ENCODE peak calls at places on chromosomes 4 and X, in seven cellular contexts. W is HCT116, E is AG04449, F is cardiac fibroblast, B is left ventricle myocardium inferior, X is sigmoid colon, V is type B pancreatic cell. D is an unnamed sample.

GRCh38 chrX:39755152-39756032 is 342.4 kb downstream of the BCOR start:
- DNase-seq in X (peak; percentile 96), E (peak; percentile 80), F (peak; percentile 95), V (no peak), B (peak; percentile 75), W (peak; percentile 85), D (peak; percentile 98)

GRCh38 chr4:126687655-126688358 is 945.0 kb upstream of the INTU start:
- DNase-seq in F (no peak), B (no peak), W (no peak), E (no peak), X (no peak), V (no peak), D (no peak)

GRCh38 chrX:2967998-2968909 is 38.1 kb upstream of the ARSH start:
- DNase-seq in W (no peak), X (no peak), V (no peak), E (no peak), B (no peak), F (peak; percentile 49), D (peak; percentile 79)

GRCh38 chr4:112939901-112940300 is 109.6 kb upstream of the ANK2 start:
- DNase-seq in V (no peak), X (no peak), E (no peak), F (no peak), B (no peak), W (no peak), D (no peak)

GRCh38 chrX:106707771-106708454 is 18.6 kb upstream of the RNF128 start:
- DNase-seq in X (no peak), V (no peak), F (peak; percentile 86), W (peak; percentile 79), B (no peak), E (peak; percentile 80), D (peak; percentile 90)

GRCh38 chr4:53563824-53564223 is 27.5 kb downstream of the LNX1 start:
- DNase-seq in V (no peak), W (no peak), X (no peak), F (peak; percentile 78), E (peak; percentile 83), B (no peak), D (peak; percentile 88)

GRCh38 chr4:7417639-7418038 is 17.1 kb downstream of the PSAPL1 start:
- DNase-seq in B (peak; percentile 2), W (no peak), X (peak; percentile 12), E (no peak), F (no peak), V (peak; percentile 49), D (no peak)

GRCh38 chr4:13860126-13860525 is 232.6 kb upstream of the BOD1L1 start:
- DNase-seq in B (no peak), X (no peak), E (no peak), F (no peak), V (no peak), W (no peak), D (no peak)

GRCh38 chrX:46759645-46759974 is 692 bp upstream of the SLC9A7 start:
- DNase-seq in V (no peak), W (no peak), B (no peak), X (no peak), F (peak; percentile 47), E (no peak), D (no peak)

GRCh38 chrX:28225508-28225907 is 244.3 kb upstream of the DCAF8L1 start:
- DNase-seq in E (no peak), F (peak; percentile 1), B (no peak), V (no peak), X (no peak), W (peak; percentile 0), D (no peak)

GRCh38 chr4:172073590-172073989 is 260.4 kb downstream of the GALNTL6 start:
- DNase-seq in X (no peak), B (no peak), W (no peak), E (no peak), F (no peak), V (no peak), D (no peak)

DNA sequence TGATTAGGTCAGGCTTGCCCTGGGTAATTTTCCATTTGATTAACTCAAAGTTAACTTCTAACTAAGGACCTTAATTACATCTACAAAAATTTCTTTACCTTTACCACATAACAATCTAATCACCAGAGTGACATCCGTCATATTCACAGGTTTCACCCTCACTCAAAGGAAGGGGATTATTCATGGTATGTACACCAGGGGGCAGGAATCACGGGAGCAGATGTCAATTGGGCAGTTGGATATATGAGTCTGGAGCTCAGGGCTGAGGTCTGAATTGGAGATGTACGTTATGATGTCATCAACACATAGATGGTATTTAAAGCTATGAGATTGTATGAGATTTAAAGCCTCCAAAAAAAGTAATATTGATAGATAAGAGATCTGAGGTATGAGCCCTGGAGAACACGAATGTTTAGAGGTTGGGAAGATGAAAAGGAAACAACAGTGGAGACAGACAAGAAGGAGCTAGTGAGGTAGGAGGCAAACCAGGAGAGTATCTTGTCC is 52.9 kb downstream of the PGRMC1 start:
- DNase-seq in V (no peak), B (no peak), W (no peak), F (no peak), E (no peak), X (no peak), D (no peak)
- TF ChIP-seq CTCF in V (peak; percentile 27), B (no peak), W (no peak), F (no peak), E (no peak), X (no peak), D (no peak)

GRCh38 chrX:112218388-112218787 is 135.8 kb upstream of the TRPC5 start:
- DNase-seq in B (no peak), F (no peak), X (no peak), W (no peak), V (no peak), E (no peak), D (no peak)
- TF ChIP-seq CTCF in B (no peak), F (no peak), X (no peak), W (no peak), V (no peak), E (no peak), D (no peak)

GRCh38 chr4:157217708-157218107 is 2.8 kb upstream of the GRIA2 start:
- DNase-seq in F (peak; percentile 58), B (no peak), W (peak; percentile 18), X (no peak), E (no peak), V (no peak), D (peak; percentile 45)
- TF ChIP-seq CTCF in F (peak; percentile 56), B (peak; percentile 33), W (peak; percentile 53), X (no peak), E (peak; percentile 20), V (peak; percentile 83), D (peak; percentile 60)

GRCh38 chr4:86878640-86879039 is 13.6 kb downstream of the C4orf36 start:
- DNase-seq in E (no peak), F (no peak), W (no peak), X (no peak), V (no peak), B (no peak), D (no peak)
- TF ChIP-seq CTCF in E (no peak), F (no peak), W (no peak), X (no peak), V (peak; percentile 45), B (no peak), D (no peak)

GRCh38 chrX:143788265-143788664 is 67.7 kb upstream of the SPANXN2 start:
- DNase-seq in X (no peak), V (no peak), W (no peak), E (no peak), B (no peak), F (peak; percentile 55), D (peak; percentile 43)
- TF ChIP-seq CTCF in X (no peak), V (peak; percentile 75), W (no peak), E (no peak), B (no peak), F (peak; percentile 49), D (peak; percentile 50)